ENCODE peak calls at places on chromosomes 11 and 22, in ten cellular contexts. T is AG10803, F is coronary artery, D is astrocyte, R is cardiac fibroblast, Z is heart right ventricle, V is GM12864, A is colonic mucosa, Q is lower leg skin, W is fibroblast of villous mesenchyme. E is an unnamed sample.

GRCh38 chr11:29173660-29174062 is 843.2 kb downstream of the KCNA4 start:
- DNase-seq in T (peak), F (no peak), D (peak), R (peak), Z (no peak), V (no peak), A (no peak), Q (no peak), W (peak), E (peak)

GRCh38 chr22:40031766-40032470 is 37.2 kb downstream of the FAM83F start:
- DNase-seq in T (peak), F (no peak), D (no peak), R (peak), Z (no peak), V (no peak), A (no peak), Q (peak), W (no peak), E (peak)

GRCh38 chr11:64891215-64891848 is 12.9 kb upstream of the EHD1 start:
- DNase-seq in T (no peak), F (no peak), D (no peak), R (no peak), Z (no peak), V (no peak), A (peak), Q (no peak), W (no peak), E (no peak)

GRCh38 chr11:65355776-65356393 is 1.3 kb downstream of the TIGD3 start:
- DNase-seq in T (peak), F (no peak), D (no peak), R (peak), Z (peak), V (no peak), A (peak), Q (peak), W (peak), E (peak)

GRCh38 chr11:86484164-86484794 is 109.6 kb downstream of the CCDC81 start:
- DNase-seq in T (peak), F (peak), D (peak), R (peak), Z (no peak), V (no peak), A (no peak), Q (peak), W (peak), E (peak)

GRCh38 chr11:113234888-113235287 is 79.5 kb upstream of the TTC12 start:
- DNase-seq in T (no peak), F (no peak), D (no peak), R (no peak), Z (no peak), V (no peak), A (no peak), Q (no peak), W (no peak), E (no peak)

GRCh38 chr22:38740754-38741153 is 15.0 kb downstream of the SUN2 start:
- DNase-seq in T (no peak), F (no peak), D (no peak), R (no peak), Z (no peak), V (no peak), A (no peak), Q (no peak), W (no peak), E (no peak)

GRCh38 chr11:14308114-14308896 is 50.7 kb downstream of the RRAS2 start:
- DNase-seq in T (peak), F (no peak), D (peak), R (peak), Z (no peak), V (no peak), A (no peak), Q (no peak), W (peak), E (peak)

GRCh38 chr11:27757953-27758352 is 57.7 kb upstream of the BDNF start:
- DNase-seq in T (peak), F (no peak), D (peak), R (peak), Z (no peak), V (no peak), A (no peak), Q (no peak), W (no peak), E (peak)

GRCh38 chr22:41925783-41926460 is 684 bp downstream of the TNFRSF13C start:
- DNase-seq in T (peak), F (no peak), D (no peak), R (peak), Z (peak), V (no peak), A (peak), Q (peak), W (peak), E (no peak)

GRCh38 chr11:29448246-29448877 is 568.5 kb downstream of the KCNA4 start:
- DNase-seq in T (peak), F (no peak), D (no peak), R (peak), Z (no peak), V (no peak), A (no peak), Q (no peak), W (no peak), E (peak)

GRCh38 chr11:129699711-129700304 is 115.8 kb upstream of the TMEM45B start:
- DNase-seq in T (no peak), F (no peak), D (no peak), R (no peak), Z (no peak), V (no peak), A (no peak), Q (no peak), W (no peak), E (no peak)

GRCh38 chr22:30514252-30514651 is 8.8 kb upstream of the SEC14L4 start:
- DNase-seq in T (no peak), F (no peak), D (no peak), R (no peak), Z (no peak), V (no peak), A (no peak), Q (no peak), W (no peak), E (no peak)

GRCh38 chr22:37309221-37310074 is 27.1 kb downstream of the CYTH4 start:
- DNase-seq in T (no peak), F (no peak), D (no peak), R (no peak), Z (no peak), V (no peak), A (no peak), Q (no peak), W (no peak), E (no peak)

GRCh38 chr11:46485852-46486443 is 94.4 kb upstream of the CHRM4 start:
- DNase-seq in T (no peak), F (no peak), D (no peak), R (no peak), Z (no peak), V (no peak), A (no peak), Q (no peak), W (no peak), E (no peak)

GRCh38 chr22:42649261-42650056 is at the start of gene CYB5R3:
- DNase-seq in T (peak), F (no peak), D (peak), R (peak), Z (peak), V (no peak), A (peak), Q (peak), W (peak), E (peak)

GRCh38 chr11:68022531-68022930 is 8.0 kb upstream of the NDUFS8 start:
- DNase-seq in T (no peak), F (no peak), D (no peak), R (no peak), Z (no peak), V (no peak), A (no peak), Q (no peak), W (no peak), E (no peak)

GRCh38 chr11:68020575-68020974 is 9.9 kb upstream of the NDUFS8 start:
- DNase-seq in T (no peak), F (no peak), D (no peak), R (peak), Z (no peak), V (no peak), A (no peak), Q (no peak), W (peak), E (no peak)

GRCh38 chr11:68018730-68019190 is 8.6 kb downstream of the ALDH3B1 start:
- DNase-seq in T (no peak), F (no peak), D (no peak), R (no peak), Z (no peak), V (no peak), A (no peak), Q (no peak), W (no peak), E (no peak)

GRCh38 chr11:68019486-68019885 is 9.4 kb downstream of the ALDH3B1 start:
- DNase-seq in T (no peak), F (no peak), D (no peak), R (no peak), Z (no peak), V (no peak), A (no peak), Q (no peak), W (no peak), E (no peak)

DNA sequence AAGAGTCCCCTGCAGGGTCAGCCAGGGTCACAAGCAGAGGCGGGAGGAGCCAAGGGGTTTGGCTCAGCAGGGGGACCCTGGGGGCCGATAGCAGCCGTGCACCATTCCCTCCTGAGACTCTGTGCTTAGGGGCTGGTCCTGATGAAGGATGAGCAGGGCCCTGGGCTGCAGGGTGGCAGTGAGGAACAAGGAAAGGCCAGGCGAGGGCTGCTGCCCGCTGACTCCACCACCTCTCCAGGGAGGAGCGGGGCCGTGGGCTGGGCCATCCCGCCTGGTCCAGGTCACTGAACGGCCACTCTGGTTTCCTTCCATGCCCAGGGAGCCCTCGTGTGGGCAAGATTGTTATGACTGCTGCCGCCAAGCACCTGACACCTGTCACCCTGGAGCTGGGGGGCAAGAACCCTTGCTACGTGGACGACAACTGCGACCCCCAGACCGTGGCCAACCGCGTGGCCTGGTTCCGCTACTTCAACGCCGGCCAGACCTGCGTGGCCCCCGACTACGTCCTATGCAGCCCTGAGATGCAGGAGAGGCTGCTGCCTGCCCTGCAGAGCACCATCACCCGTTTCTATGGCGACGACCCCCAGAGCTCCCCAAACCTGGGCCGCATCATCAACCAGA is 9.2 kb upstream of the NDUFS8 start:
- DNase-seq in T (no peak), F (no peak), D (no peak), R (no peak), Z (no peak), V (no peak), A (peak), Q (no peak), W (no peak), E (no peak)
- TF ChIP-seq CTCF in T (no peak), F (no peak), D (no peak), R (peak), Z (peak), V (peak), A (peak), Q (no peak), W (peak), E (peak)

GRCh38 chr22:25166266-25167056 is 33.2 kb upstream of the CRYBB3 start:
- DNase-seq in T (no peak), F (peak), D (no peak), R (no peak), Z (no peak), V (no peak), A (no peak), Q (peak), W (no peak), E (no peak)

GRCh38 chr22:25167834-25168601 is 31.6 kb upstream of the CRYBB3 start:
- DNase-seq in T (no peak), F (no peak), D (no peak), R (no peak), Z (no peak), V (no peak), A (no peak), Q (no peak), W (no peak), E (no peak)

GRCh38 chr22:25169278-25170031 is 30.2 kb upstream of the CRYBB3 start:
- DNase-seq in T (no peak), F (no peak), D (no peak), R (no peak), Z (no peak), V (no peak), A (no peak), Q (no peak), W (no peak), E (no peak)

GRCh38 chr22:25165785-25166184 is 33.9 kb upstream of the CRYBB3 start:
- DNase-seq in T (no peak), F (no peak), D (no peak), R (no peak), Z (no peak), V (no peak), A (no peak), Q (peak), W (no peak), E (no peak)

DNA sequence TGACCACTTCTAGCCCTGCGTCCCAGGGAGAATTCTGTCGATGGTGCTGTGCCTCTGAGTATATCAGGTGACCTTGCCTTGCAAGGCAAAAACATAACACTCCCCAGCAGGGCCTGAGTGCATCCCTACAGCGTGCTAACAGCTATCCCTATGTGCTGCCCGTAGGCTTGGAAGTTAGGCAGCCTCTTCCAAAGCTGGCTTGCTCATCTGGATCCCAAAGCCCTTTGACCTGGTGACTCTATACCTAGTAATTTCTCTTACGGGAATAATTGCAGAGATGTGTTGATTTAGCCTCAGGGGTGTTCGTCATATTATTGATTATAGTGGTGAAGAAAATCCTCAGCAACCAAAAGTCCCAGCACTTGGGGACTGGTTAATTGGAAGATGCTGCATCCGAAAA is 32.6 kb upstream of the CRYBB3 start:
- DNase-seq in T (no peak), F (no peak), D (no peak), R (no peak), Z (no peak), V (no peak), A (no peak), Q (no peak), W (no peak), E (no peak)
- H3K4me3 ChIP-seq in T (no peak), F (no peak), D (no peak), R (no peak), Z (no peak), V (no peak), A (no peak), Q (no peak), W (no peak), E (no peak)

GRCh38 chr11:74220376-74220775 is 49.3 kb downstream of the PPME1 start:
- DNase-seq in T (no peak), F (no peak), D (no peak), R (no peak), Z (no peak), V (no peak), A (no peak), Q (no peak), W (peak), E (peak)
- TF ChIP-seq CTCF in T (no peak), F (no peak), D (no peak), R (no peak), Z (no peak), V (no peak), A (no peak), Q (no peak), W (no peak), E (no peak)

GRCh38 chr11:19817870-19818269 is 105.2 kb downstream of the NAV2 start:
- DNase-seq in T (no peak), F (no peak), D (no peak), R (no peak), Z (no peak), V (no peak), A (no peak), Q (no peak), W (no peak), E (no peak)
- H3K4me3 ChIP-seq in T (no peak), F (no peak), D (no peak), R (no peak), Z (no peak), V (no peak), A (no peak), Q (no peak), W (no peak), E (no peak)

GRCh38 chr11:73425118-73425517 is 48.9 kb downstream of the RELT start:
- DNase-seq in T (no peak), F (no peak), D (no peak), R (no peak), Z (no peak), V (no peak), A (peak), Q (no peak), W (no peak), E (no peak)

GRCh38 chr11:73426184-73426845 is 50.1 kb downstream of the RELT start:
- DNase-seq in T (peak), F (no peak), D (peak), R (no peak), Z (no peak), V (no peak), A (no peak), Q (no peak), W (no peak), E (peak)

GRCh38 chr11:73428227-73428626 is 52.0 kb downstream of the RELT start:
- DNase-seq in T (no peak), F (no peak), D (no peak), R (no peak), Z (no peak), V (no peak), A (no peak), Q (no peak), W (no peak), E (no peak)

GRCh38 chr11:73420136-73420535 is 43.9 kb downstream of the RELT start:
- DNase-seq in T (no peak), F (no peak), D (no peak), R (no peak), Z (no peak), V (no peak), A (no peak), Q (no peak), W (no peak), E (no peak)

GRCh38 chr11:73423506-73423905 is 47.3 kb downstream of the RELT start:
- DNase-seq in T (no peak), F (no peak), D (peak), R (no peak), Z (no peak), V (no peak), A (no peak), Q (no peak), W (no peak), E (no peak)
- TF ChIP-seq CTCF in T (no peak), F (no peak), D (no peak), R (no peak), Z (no peak), V (no peak), A (no peak), Q (no peak), W (no peak), E (no peak)

E was measured in fibroblast of the aortic adventitia.